ENCODE peak calls at places on chromosomes 12 and 14, in eight cellular contexts. W, V, L, C, P, Q, H and Y are unnamed samples.

GRCh38 chr12:7369274-7369729 is 65.4 kb downstream of the ACSM4 start:
- DNase-seq in W (no peak), V (no peak), L (no peak), C (no peak), P (no peak), Q (peak), H (no peak), Y (peak)

GRCh38 chr12:60849723-60850122 is 1253.9 kb downstream of the SLC16A7 start:
- DNase-seq in W (no peak), V (no peak), L (no peak), C (no peak), P (no peak), Q (no peak), H (no peak), Y (no peak)

GRCh38 chr12:68675098-68675842 is 11.5 kb upstream of the NUP107 start:
- DNase-seq in W (no peak), V (no peak), L (no peak), C (peak), P (no peak), Q (no peak), H (no peak), Y (no peak)

GRCh38 chr14:55329999-55330710 is 58.9 kb downstream of the FBXO34 start:
- DNase-seq in W (no peak), V (no peak), L (no peak), C (no peak), P (no peak), Q (no peak), H (no peak), Y (no peak)

GRCh38 chr14:38238332-38238731 is 17.6 kb downstream of the CLEC14A start:
- DNase-seq in W (no peak), V (no peak), L (peak), C (no peak), P (no peak), Q (no peak), H (no peak), Y (no peak)

GRCh38 chr12:269216-269615 is 6.6 kb upstream of the SLC6A13 start:
- DNase-seq in W (no peak), V (no peak), L (peak), C (no peak), P (no peak), Q (no peak), H (no peak), Y (no peak)

GRCh38 chr12:99495797-99496196 is 151.8 kb upstream of the GARIN6 start:
- DNase-seq in W (no peak), V (no peak), L (no peak), C (no peak), P (no peak), Q (no peak), H (no peak), Y (no peak)

GRCh38 chr14:99047436-99048110 is 224.4 kb downstream of the BCL11B start:
- DNase-seq in W (no peak), V (no peak), L (peak), C (no peak), P (no peak), Q (no peak), H (no peak), Y (no peak)

GRCh38 chr14:22047105-22047504 is 373.5 kb upstream of the OR4E1 start:
- DNase-seq in W (no peak), V (peak), L (no peak), C (peak), P (no peak), Q (no peak), H (no peak), Y (no peak)

GRCh38 chr12:42213023-42213422 is 25.0 kb downstream of the YAF2 start:
- DNase-seq in W (no peak), V (peak), L (peak), C (no peak), P (no peak), Q (no peak), H (no peak), Y (peak)

GRCh38 chr14:95876769-95877490 is at the start of gene TUNAR:
- DNase-seq in W (no peak), V (no peak), L (no peak), C (no peak), P (no peak), Q (no peak), H (no peak), Y (no peak)

GRCh38 chr14:104676694-104677505 is 12.5 kb upstream of the INF2 start:
- DNase-seq in W (peak), V (no peak), L (no peak), C (no peak), P (no peak), Q (no peak), H (no peak), Y (no peak)

GRCh38 chr12:52020539-52021336 is 14.0 kb downstream of the TAMALIN start:
- DNase-seq in W (no peak), V (peak), L (peak), C (peak), P (no peak), Q (no peak), H (peak), Y (no peak)

GRCh38 chr12:54929998-54930397 is 54.6 kb downstream of the TESPA1 start:
- DNase-seq in W (no peak), V (no peak), L (no peak), C (no peak), P (no peak), Q (no peak), H (no peak), Y (no peak)

GRCh38 chr12:132318618-132319033 is 10.8 kb downstream of the GALNT9 start:
- DNase-seq in W (no peak), V (no peak), L (no peak), C (no peak), P (peak), Q (no peak), H (no peak), Y (no peak)

GRCh38 chr12:39359644-39360043 is 83.3 kb downstream of the KIF21A start:
- DNase-seq in W (no peak), V (no peak), L (no peak), C (no peak), P (no peak), Q (no peak), H (no peak), Y (no peak)

GRCh38 chr12:40178701-40179100 is 46.1 kb upstream of the LRRK2 start:
- DNase-seq in W (no peak), V (no peak), L (no peak), C (no peak), P (no peak), Q (no peak), H (no peak), Y (no peak)

GRCh38 chr12:24743891-24744793 is 204.8 kb downstream of the BCAT1 start:
- DNase-seq in W (no peak), V (no peak), L (no peak), C (no peak), P (no peak), Q (no peak), H (no peak), Y (no peak)

GRCh38 chr12:38961683-38962082 is 56.3 kb upstream of the CPNE8 start:
- DNase-seq in W (no peak), V (no peak), L (no peak), C (no peak), P (no peak), Q (no peak), H (no peak), Y (no peak)

GRCh38 chr12:70448371-70448770 is 82.3 kb downstream of the KCNMB4 start:
- DNase-seq in W (no peak), V (no peak), L (no peak), C (no peak), P (no peak), Q (no peak), H (no peak), Y (no peak)

GRCh38 chr12:70449074-70449757 is 83.1 kb downstream of the KCNMB4 start:
- DNase-seq in W (no peak), V (peak), L (no peak), C (no peak), P (no peak), Q (peak), H (no peak), Y (peak)

GRCh38 chr12:70444903-70445302 is 78.8 kb downstream of the KCNMB4 start:
- DNase-seq in W (no peak), V (no peak), L (no peak), C (no peak), P (no peak), Q (no peak), H (no peak), Y (no peak)

DNA sequence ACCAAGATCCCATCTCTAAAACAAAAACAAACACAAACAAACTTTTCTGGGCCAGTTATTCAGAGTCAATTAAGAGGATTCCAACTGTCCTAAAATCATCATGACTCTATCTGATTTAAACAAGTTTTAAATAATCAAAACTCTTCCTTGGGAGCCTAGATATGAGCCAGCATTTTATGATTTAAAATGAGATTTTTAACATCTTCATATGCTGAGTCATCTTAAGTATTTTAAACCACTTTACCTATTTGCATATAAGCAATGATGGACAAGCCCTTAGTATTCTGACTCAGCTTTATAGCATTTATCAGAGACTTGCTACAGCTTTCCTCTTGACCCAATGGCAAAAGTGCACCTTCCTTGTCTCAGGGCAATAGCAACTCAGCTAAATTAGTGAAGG is 77.2 kb downstream of the KCNMB4 start:
- DNase-seq in W (no peak), V (peak), L (no peak), C (no peak), P (no peak), Q (no peak), H (no peak), Y (no peak)
- TF ChIP-seq CTCF in W (no peak), V (no peak), L (no peak), C (no peak), P (no peak), Q (no peak), H (no peak), Y (no peak)

GRCh38 chr14:23299558-23299957 is 3.1 kb downstream of the PPP1R3E start:
- DNase-seq in W (no peak), V (no peak), L (peak), C (no peak), P (no peak), Q (no peak), H (no peak), Y (no peak)
- TF ChIP-seq CTCF in W (peak), V (peak), L (peak), C (no peak), P (peak), Q (peak), H (no peak), Y (peak)

DNA sequence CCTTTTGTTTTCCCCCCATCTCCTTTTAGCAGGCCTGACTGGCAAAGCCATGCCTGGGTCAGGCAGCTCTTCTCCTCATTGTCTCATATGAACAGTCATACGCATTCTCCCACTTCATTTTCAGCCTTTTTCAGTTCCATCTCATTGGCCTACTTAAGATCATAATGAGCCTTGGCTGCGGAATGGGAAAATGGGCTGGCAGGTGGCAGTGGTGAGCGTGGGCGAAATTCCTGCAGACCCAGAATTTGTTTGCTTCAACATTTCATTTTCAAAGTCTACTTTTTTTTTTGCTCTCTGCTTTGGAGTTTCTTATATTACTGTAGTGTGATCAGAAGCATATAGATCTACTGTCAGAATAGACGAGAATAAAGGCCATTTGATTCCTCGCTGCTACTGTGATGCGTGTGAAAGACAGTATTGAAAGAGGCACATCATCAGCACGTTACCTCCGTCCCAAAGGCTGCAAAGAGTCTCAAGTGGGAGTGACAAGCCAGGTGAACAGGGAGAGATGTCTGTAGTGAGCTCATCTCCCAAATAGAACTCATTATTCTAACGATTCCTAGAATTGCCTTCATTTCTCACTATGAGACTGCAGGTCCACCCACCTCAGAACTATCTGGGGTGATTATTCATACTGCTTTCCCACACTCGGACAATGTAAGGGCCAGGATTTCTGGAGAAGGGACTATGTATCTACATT is 73.7 kb downstream of the TBK1 start:
- DNase-seq in W (no peak), V (no peak), L (no peak), C (no peak), P (no peak), Q (no peak), H (no peak), Y (no peak)
- TF ChIP-seq CTCF in W (no peak), V (no peak), L (no peak), C (no peak), P (no peak), Q (no peak), H (peak), Y (no peak)

GRCh38 chr14:20305265-20306078 is at the start of gene TTC5:
- DNase-seq in W (peak), V (peak), L (peak), C (peak), P (no peak), Q (peak), H (peak), Y (peak)

GRCh38 chr14:20302042-20302761 is 3.5 kb downstream of the TTC5 start:
- DNase-seq in W (no peak), V (no peak), L (peak), C (no peak), P (no peak), Q (no peak), H (no peak), Y (no peak)

DNA sequence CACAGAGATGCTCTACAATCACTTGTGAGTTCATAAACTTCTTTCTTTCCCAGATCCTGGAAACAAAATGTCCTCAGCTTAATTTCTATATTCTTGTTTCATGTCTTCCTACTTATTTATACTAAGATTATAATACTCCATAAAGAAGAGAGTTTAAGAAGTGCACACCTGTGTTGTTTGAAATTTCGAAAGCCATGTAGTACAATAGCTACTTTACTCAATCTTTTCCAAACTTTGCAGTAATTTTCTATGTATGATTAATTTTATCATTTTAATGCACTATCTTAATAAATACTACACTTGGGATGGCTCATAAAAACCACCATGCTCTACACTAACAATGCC is 300 bp upstream of the TTC5 start:
- DNase-seq in W (no peak), V (no peak), L (no peak), C (no peak), P (no peak), Q (no peak), H (no peak), Y (no peak)
- TF ChIP-seq CTCF in W (peak), V (no peak), L (no peak), C (peak), P (peak), Q (no peak), H (no peak), Y (no peak)

GRCh38 chr12:104733717-104734175 is 224.3 kb downstream of the SLC41A2 start:
- DNase-seq in W (no peak), V (no peak), L (no peak), C (no peak), P (no peak), Q (peak), H (no peak), Y (no peak)
- TF ChIP-seq CTCF in W (no peak), V (no peak), L (no peak), C (no peak), P (no peak), Q (peak), H (peak), Y (peak)

GRCh38 chr14:89185919-89186849 is 230.8 kb downstream of the FOXN3 start:
- DNase-seq in W (peak), V (peak), L (peak), C (no peak), P (no peak), Q (peak), H (no peak), Y (peak)
- TF ChIP-seq CTCF in W (no peak), V (no peak), L (no peak), C (no peak), P (no peak), Q (no peak), H (no peak), Y (no peak)